ENCODE peak calls at places on chromosomes 6 and 20, in four cellular contexts. U is GM12878, Z is K562, W is H1. B is an unnamed sample.

GRCh38 chr6:150712502-150713252 is 113.0 kb downstream of the PLEKHG1 start:
- DNase-seq in U (no peak), Z (no peak), W (no peak), B (no peak)

GRCh38 chr6:27188206-27188884 is 59.2 kb upstream of the PRSS16 start:
- DNase-seq in U (peak), Z (peak), W (peak), B (peak)

GRCh38 chr6:90611543-90611864 is 24.6 kb upstream of the MAP3K7 start:
- DNase-seq in U (no peak), Z (no peak), W (no peak), B (no peak)

GRCh38 chr20:4283011-4283410 is 267.7 kb upstream of the RNF24 start:
- DNase-seq in U (no peak), Z (no peak), W (no peak), B (no peak)

GRCh38 chr6:15495375-15495901 is 167.4 kb downstream of the DTNBP1 start:
- DNase-seq in U (no peak), Z (no peak), W (no peak), B (no peak)

GRCh38 chr6:37175332-37176267 is 5.6 kb downstream of the PIM1 start:
- DNase-seq in U (no peak), Z (no peak), W (no peak), B (no peak)

GRCh38 chr6:4516206-4516605 is 260.0 kb upstream of the CDYL start:
- DNase-seq in U (no peak), Z (no peak), W (no peak), B (no peak)

GRCh38 chr6:140371360-140371870 is 997.0 kb upstream of the CITED2 start:
- DNase-seq in U (no peak), Z (no peak), W (no peak), B (no peak)

GRCh38 chr6:83781506-83781905 is 71.7 kb upstream of the RIPPLY2 start:
- DNase-seq in U (no peak), Z (no peak), W (no peak), B (no peak)

GRCh38 chr20:62667530-62668440 is 25.5 kb downstream of the SLCO4A1 start:
- DNase-seq in U (no peak), Z (peak), W (no peak), B (no peak)

GRCh38 chr6:147578159-147578558 is 69.7 kb downstream of the SAMD5 start:
- DNase-seq in U (no peak), Z (no peak), W (no peak), B (no peak)

GRCh38 chr6:156884306-156884705 is 107.1 kb downstream of the ARID1B start:
- DNase-seq in U (no peak), Z (no peak), W (no peak), B (no peak)

GRCh38 chr20:63705232-63706026 is 2.3 kb downstream of the ARFRP1 start:
- DNase-seq in U (no peak), Z (no peak), W (no peak), B (no peak)

GRCh38 chr6:112503210-112503609 is 156.1 kb downstream of the RFPL4B start:
- DNase-seq in U (no peak), Z (no peak), W (no peak), B (no peak)

GRCh38 chr6:43078651-43079050 is 2.5 kb downstream of the PTK7 start:
- DNase-seq in U (no peak), Z (no peak), W (no peak), B (no peak)

GRCh38 chr6:117074672-117075071 is 190.7 kb upstream of the VGLL2 start:
- DNase-seq in U (no peak), Z (no peak), W (no peak), B (no peak)

GRCh38 chr6:43954311-43955131 is 172.7 kb downstream of the MRPL14 start:
- DNase-seq in U (no peak), Z (no peak), W (peak), B (no peak)

GRCh38 chr6:13281630-13282156 is 46.6 kb downstream of the TBC1D7 start:
- DNase-seq in U (no peak), Z (no peak), W (no peak), B (no peak)

DNA sequence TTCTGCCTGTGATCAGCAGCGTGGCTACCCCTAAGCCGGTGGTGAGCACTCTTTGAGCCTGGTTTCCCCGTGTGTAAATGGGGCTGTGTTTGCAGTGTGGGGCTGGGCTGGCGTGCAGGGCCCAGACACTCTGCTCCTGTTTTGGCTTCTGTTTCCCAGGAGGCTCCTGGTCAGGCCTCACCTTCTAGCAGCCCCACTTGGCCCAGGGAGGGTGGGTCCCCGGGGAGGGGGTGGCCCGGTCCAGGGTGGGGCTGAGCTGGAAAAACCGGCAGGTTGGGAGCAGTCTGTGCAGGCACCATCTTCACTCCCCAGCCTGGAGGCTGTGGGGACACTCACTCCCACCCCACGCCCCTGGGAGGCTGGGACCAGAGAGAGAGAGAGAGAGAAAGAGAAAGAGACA is 25.3 kb downstream of the CEBPB start:
- DNase-seq in U (no peak), Z (no peak), W (no peak), B (no peak)
- TF ChIP-seq EGR1 in U (no peak), Z (no peak), W (no peak), B (no peak)

DNA sequence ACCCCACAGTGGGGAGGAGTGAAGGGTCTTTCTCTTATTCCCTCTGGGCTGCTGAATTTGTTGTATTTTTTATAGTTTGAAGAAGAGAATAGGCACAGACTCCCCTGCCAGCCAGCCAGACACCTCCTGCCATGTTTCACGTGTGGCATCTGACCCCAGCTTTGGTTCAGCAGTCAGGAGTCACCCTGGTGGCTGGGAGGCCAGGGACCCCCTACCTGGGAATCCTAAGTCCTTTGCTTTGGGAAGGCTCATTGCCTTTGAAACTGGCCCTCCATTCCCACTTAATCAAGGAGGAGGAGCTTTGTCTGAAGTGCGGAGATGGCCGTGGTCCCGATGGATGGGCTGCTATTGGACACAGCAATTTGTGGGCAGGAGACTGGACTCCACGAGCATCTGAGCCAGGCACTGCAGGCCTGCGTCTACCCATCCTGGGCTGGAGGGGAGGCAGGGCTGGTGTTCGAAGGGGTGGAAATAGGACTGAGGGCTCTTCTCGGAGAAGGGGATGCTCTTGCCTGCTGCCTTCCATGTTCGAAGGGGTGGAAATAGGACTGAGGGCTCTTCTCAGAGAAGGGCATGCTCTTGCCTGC is 196.1 kb downstream of the DLL1 start:
- DNase-seq in U (no peak), Z (no peak), W (peak), B (no peak)
- TF ChIP-seq EGR1 in U (no peak), Z (no peak), W (no peak), B (no peak)

DNA sequence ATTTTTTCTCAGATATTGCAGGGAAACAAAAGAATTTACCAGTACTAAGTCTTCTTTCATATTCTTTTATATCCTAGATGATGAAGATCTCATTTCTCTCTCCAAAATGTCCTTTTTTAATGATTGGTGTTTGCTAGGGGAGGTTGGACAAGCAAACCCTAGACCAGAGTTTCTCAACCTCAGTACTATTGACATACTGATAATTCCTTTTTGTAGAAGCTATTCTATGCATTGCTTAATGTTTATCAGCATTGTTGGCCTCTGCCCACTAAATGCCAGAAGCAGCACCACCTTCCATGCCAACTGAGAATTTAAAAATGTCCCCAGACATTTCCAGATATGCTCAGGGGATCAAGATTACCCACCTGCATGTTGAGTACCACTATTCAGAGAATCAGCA is 14.4 kb upstream of the TFAP2B start:
- DNase-seq in U (no peak), Z (no peak), W (no peak), B (no peak)
- TF ChIP-seq EGR1 in U (no peak), Z (no peak), W (no peak), B (no peak)

GRCh38 chr20:1568166-1568490 is 10.6 kb upstream of the SIRPD start:
- DNase-seq in U (no peak), Z (no peak), W (no peak), B (no peak)
- TF ChIP-seq EGR1 in U (no peak), Z (no peak), W (no peak), B (no peak)